ENCODE peak calls at places on chromosomes 6 and 20, in seven cellular contexts. S is activated CD4-positive, alpha-beta T cell treated with anti-CD3 and anti-CD28 coated beads, Interleukin-2, amount 10 ng/mL, durations not matched to agents 7 days and 5 days; G is iris pigment epithelial cell; N is stimulated activated naive CD4-positive, alpha-beta T cell treated with Interleukin-2 at 50 U/mL for 16 hours; Z is LHCN-M2; Y is M059J; K is brain microvascular endothelial cell. X is an unnamed sample.
A peak's percentile ranks its signal among the peaks of the same experiment; 100 is the strongest.

GRCh38 chr6:4549556-4550226 is 226.5 kb upstream of the CDYL start:
- DNase-seq in S (no peak), G (no peak), N (no peak), Z (no peak), Y (no peak), K (no peak), X (no peak)

GRCh38 chr6:24902782-24903181 is 33.0 kb downstream of the RIPOR2 start:
- DNase-seq in S (no peak), G (peak; percentile 76), N (no peak), Z (peak; percentile 88), Y (peak; percentile 98), K (peak; percentile 87), X (peak; percentile 94)

GRCh38 chr6:111477481-111477938 is 5.5 kb downstream of the REV3L start:
- DNase-seq in S (no peak), G (no peak), N (no peak), Z (no peak), Y (peak; percentile 56), K (no peak), X (peak; percentile 66)

GRCh38 chr20:44231193-44231592 is 15.9 kb upstream of the GDAP1L1 start:
- DNase-seq in S (no peak), G (no peak), N (no peak), Z (peak; percentile 51), Y (peak; percentile 82), K (no peak), X (peak; percentile 37)

GRCh38 chr6:168196881-168197635 is 118.0 kb upstream of the FRMD1 start:
- DNase-seq in S (no peak), G (no peak), N (no peak), Z (no peak), Y (no peak), K (no peak), X (no peak)

GRCh38 chr6:99603421-99604160 is 3.0 kb upstream of the PRDM13 start:
- DNase-seq in S (no peak), G (no peak), N (no peak), Z (peak; percentile 15), Y (peak; percentile 28), K (no peak), X (peak; percentile 27)

GRCh38 chr6:54074591-54075195 is 36.5 kb upstream of the MLIP start:
- DNase-seq in S (no peak), G (no peak), N (no peak), Z (peak; percentile 73), Y (no peak), K (no peak), X (no peak)

GRCh38 chr20:33685328-33686007 is 717 bp downstream of the E2F1 start:
- DNase-seq in S (peak; percentile 68), G (no peak), N (peak; percentile 37), Z (peak; percentile 61), Y (peak; percentile 53), K (no peak), X (peak; percentile 36)

GRCh38 chr6:85390105-85390728 is 59.7 kb upstream of the NT5E start:
- DNase-seq in S (no peak), G (peak; percentile 53), N (no peak), Z (peak; percentile 50), Y (peak; percentile 58), K (no peak), X (peak; percentile 88)

GRCh38 chr6:100657678-100658330 is 193.1 kb upstream of the SIM1 start:
- DNase-seq in S (no peak), G (no peak), N (no peak), Z (peak; percentile 45), Y (peak; percentile 53), K (no peak), X (peak; percentile 37)

GRCh38 chr6:39054577-39055142 is 6.1 kb downstream of the GLP1R start:
- DNase-seq in S (no peak), G (no peak), N (no peak), Z (no peak), Y (no peak), K (no peak), X (no peak)

GRCh38 chr6:158769696-158770446 is 49.3 kb downstream of the EZR start:
- DNase-seq in S (no peak), G (no peak), N (no peak), Z (peak; percentile 76), Y (no peak), K (no peak), X (no peak)

GRCh38 chr6:150142304-150142656 is 564 bp upstream of the PPP1R14C start:
- DNase-seq in S (no peak), G (peak; percentile 21), N (no peak), Z (peak; percentile 7), Y (peak; percentile 25), K (no peak), X (peak; percentile 96)

GRCh38 chr6:167645383-167645782 is 181.3 kb upstream of the AFDN start:
- DNase-seq in S (no peak), G (no peak), N (no peak), Z (no peak), Y (no peak), K (no peak), X (no peak)

GRCh38 chr6:129203190-129203900 is 320.4 kb downstream of the LAMA2 start:
- DNase-seq in S (no peak), G (peak; percentile 60), N (no peak), Z (peak; percentile 29), Y (peak; percentile 74), K (no peak), X (no peak)

X was measured in kidney tubule cell.